ENCODE peak calls at places on chromosomes 4 and X, in four cellular contexts. K is fibroblast of mammary gland, A is nephron progenitor cell, H is HFF-Myc. I is an unnamed sample.

GRCh38 chr4:39348371-39349265 is 17.5 kb downstream of the RFC1 start:
- DNase-seq in A (no peak), H (no peak), K (no peak), I (no peak)

GRCh38 chrX:70481871-70482270 is 37.2 kb downstream of the DLG3 start:
- DNase-seq in K (no peak), H (no peak), A (no peak), I (no peak)

GRCh38 chrX:39401483-39402110 is 600.3 kb downstream of the MID1IP1 start:
- DNase-seq in A (no peak), K (no peak), H (no peak), I (no peak)

GRCh38 chrX:22760513-22761057 is 239.2 kb upstream of the DDX53 start:
- DNase-seq in H (no peak), K (no peak), A (no peak), I (no peak)

GRCh38 chr4:174522183-174523002 is at the start of gene HPGD:
- DNase-seq in H (no peak), K (no peak), A (peak), I (peak)

GRCh38 chr4:183995489-183996049 is 90.5 kb downstream of the STOX2 start:
- DNase-seq in K (no peak), A (no peak), H (no peak), I (no peak)

GRCh38 chr4:2937146-2937857 is 25.9 kb downstream of the NOP14 start:
- DNase-seq in A (no peak), K (peak), H (no peak), I (peak)

GRCh38 chrX:21993265-21993664 is 38.9 kb upstream of the PHEX start:
- DNase-seq in K (no peak), H (no peak), A (no peak), I (no peak)

GRCh38 chr4:59553063-59553738 is 1646.9 kb upstream of the ADGRL3 start:
- DNase-seq in A (no peak), K (peak), H (no peak), I (no peak)

GRCh38 chrX:107675823-107676555 is 47.7 kb downstream of the PRPS1 start:
- DNase-seq in A (no peak), H (no peak), K (peak), I (no peak)

GRCh38 chr4:120025516-120025915 is 41.1 kb downstream of the MAD2L1 start:
- DNase-seq in H (no peak), K (no peak), A (no peak), I (no peak)

GRCh38 chr4:148515248-148515647 is 73.0 kb upstream of the NR3C2 start:
- DNase-seq in A (no peak), K (peak), H (no peak), I (no peak)

GRCh38 chr4:114673306-114673705 is 74.7 kb downstream of the UGT8 start:
- DNase-seq in K (no peak), H (no peak), A (no peak), I (no peak)

GRCh38 chr4:20313237-20314030 is 61.7 kb downstream of the SLIT2 start:
- DNase-seq in A (peak), H (no peak), K (no peak), I (no peak)

GRCh38 chr4:1060646-1061371 is 49.4 kb downstream of the FGFRL1 start:
- DNase-seq in A (no peak), H (no peak), K (no peak), I (no peak)

GRCh38 chrX:22969416-22969815 is 30.3 kb upstream of the DDX53 start:
- DNase-seq in A (no peak), K (no peak), H (no peak), I (no peak)

GRCh38 chrX:154652311-154653047 is 900 bp downstream of the CTAG2 start:
- DNase-seq in A (no peak), K (no peak), H (no peak), I (no peak)

GRCh38 chr4:95165926-95166524 is 382.7 kb downstream of the UNC5C start:
- DNase-seq in A (peak), K (peak), H (peak), I (no peak)

GRCh38 chrX:141936080-141936479 is 32.4 kb downstream of the MAGEC1 start:
- DNase-seq in H (no peak), A (no peak), K (no peak), I (no peak)

GRCh38 chr4:77308843-77309242 is 151.8 kb downstream of the CCNG2 start:
- DNase-seq in H (no peak), A (no peak), K (peak), I (no peak)

GRCh38 chrX:8783100-8784098 is 17.8 kb downstream of the FAM9A start:
- DNase-seq in H (no peak), A (peak), K (peak), I (no peak)

GRCh38 chr4:175705407-175705806 is 106.7 kb downstream of the GPM6A start:
- DNase-seq in H (no peak), K (peak), A (peak), I (no peak)

GRCh38 chrX:85859426-85859825 is 187.9 kb downstream of the CHM start:
- DNase-seq in K (no peak), H (no peak), A (no peak), I (no peak)

GRCh38 chr4:4386736-4387392 is at the start of gene NSG1:
- DNase-seq in H (no peak), A (peak), K (peak), I (no peak)

GRCh38 chr4:105461221-105462041 is 12.4 kb downstream of the PPA2 start:
- DNase-seq in K (no peak), A (no peak), H (no peak), I (no peak)

GRCh38 chr4:2172161-2172560 is 69.8 kb downstream of the HAUS3 start:
- DNase-seq in H (no peak), K (no peak), A (no peak), I (no peak)

GRCh38 chrX:143363419-143363818 is 153.9 kb downstream of the SPANXN3 start:
- DNase-seq in H (no peak), A (no peak), K (no peak), I (no peak)

GRCh38 chrX:14697453-14697852 is 168.1 kb downstream of the GLRA2 start:
- DNase-seq in A (peak), H (peak), K (peak), I (no peak)

GRCh38 chr4:143344011-143344410 is 7.3 kb downstream of the GAB1 start:
- DNase-seq in A (no peak), K (no peak), H (no peak), I (no peak)

GRCh38 chr4:169143335-169143734 is 127.4 kb downstream of the SH3RF1 start:
- DNase-seq in H (no peak), A (peak), K (no peak), I (no peak)

GRCh38 chr4:111883557-111883999 is 261.7 kb upstream of the FAM241A start:
- DNase-seq in A (no peak), K (no peak), H (no peak), I (no peak)

GRCh38 chrX:39309018-39309620 is 507.9 kb downstream of the MID1IP1 start:
- DNase-seq in K (peak), H (peak), A (no peak), I (no peak)

GRCh38 chr4:87092389-87093141 is 127.9 kb downstream of the KLHL8 start:
- DNase-seq in K (peak), A (no peak), H (peak), I (no peak)

GRCh38 chrX:21374994-21375794 is 976 bp downstream of the CNKSR2 start:
- DNase-seq in A (peak), K (no peak), H (no peak), I (no peak)

GRCh38 chrX:101208152-101208905 is 11.3 kb upstream of the DRP2 start:
- DNase-seq in A (no peak), K (peak), H (no peak), I (no peak)

GRCh38 chrX:101203782-101204351 is 15.7 kb upstream of the DRP2 start:
- DNase-seq in K (no peak), A (no peak), H (no peak), I (no peak)

GRCh38 chrX:101210630-101211029 is 9.0 kb upstream of the DRP2 start:
- DNase-seq in H (no peak), K (no peak), A (no peak), I (no peak)

DNA sequence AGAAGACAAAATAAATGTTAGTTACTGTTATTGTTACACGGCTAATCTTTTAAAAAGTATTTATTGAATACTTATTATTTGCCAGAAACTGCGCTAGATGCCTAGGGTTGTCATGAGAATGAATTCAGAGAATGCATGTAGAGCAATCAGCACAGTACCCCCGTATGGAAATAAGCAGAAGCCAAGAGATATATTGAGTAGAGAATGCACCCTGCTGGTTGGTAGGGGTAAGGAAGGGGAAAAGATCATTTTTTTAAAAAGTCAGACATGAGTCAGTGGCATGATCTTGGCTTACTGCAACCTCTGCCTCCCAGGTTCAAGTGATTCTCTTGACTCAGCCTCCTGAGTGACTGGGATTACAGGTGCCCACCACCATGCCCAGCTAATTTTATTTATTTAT is 13.1 kb upstream of the DRP2 start:
- DNase-seq in K (peak), H (peak), A (no peak), I (no peak)
- TF ChIP-seq CTCF in K (peak), H (peak), A (no peak), I (no peak)

DNA sequence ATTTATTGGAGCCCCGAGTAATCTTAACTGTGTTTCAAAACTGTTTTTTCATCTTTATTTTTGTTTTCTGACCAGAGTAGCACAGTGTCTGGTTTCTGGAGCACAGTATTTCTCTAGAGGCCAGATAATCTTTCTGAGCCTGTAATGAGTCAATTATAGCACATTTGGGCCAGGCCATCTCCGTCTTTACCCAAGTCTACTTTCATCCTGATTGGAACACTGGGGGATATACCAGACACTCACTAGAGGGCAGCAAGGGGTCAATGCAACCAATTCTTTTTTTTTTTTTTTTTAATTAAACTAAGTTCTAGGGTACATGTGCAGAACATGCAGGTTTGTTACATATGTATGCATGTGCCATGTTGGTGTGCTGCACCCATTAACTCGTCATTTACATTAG is 282.0 kb downstream of the ARHGAP24 start:
- DNase-seq in A (peak), K (peak), H (no peak), I (no peak)
- TF ChIP-seq CTCF in A (peak), K (peak), H (peak), I (no peak)

DNA sequence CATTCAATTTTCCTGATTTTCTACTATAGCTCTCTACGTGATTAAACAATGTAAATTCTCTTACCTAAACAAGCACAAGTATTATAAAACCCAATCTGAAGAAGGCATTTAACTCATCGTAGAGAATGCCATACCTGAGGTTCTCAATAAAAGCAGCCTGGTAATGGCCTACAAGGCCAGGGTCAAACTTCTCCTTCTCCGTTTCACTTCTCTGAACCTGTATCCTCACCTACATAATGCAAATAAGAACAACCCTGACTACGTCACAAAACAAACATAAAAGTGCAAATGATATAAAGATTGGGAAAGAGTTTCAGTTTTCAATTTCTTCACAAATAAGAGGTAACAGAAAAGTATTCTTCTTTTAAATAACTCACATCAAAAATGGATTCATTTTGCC is 55.6 kb upstream of the STS start:
- DNase-seq in K (no peak), H (no peak), A (no peak), I (no peak)
- TF ChIP-seq CTCF in K (no peak), H (no peak), A (no peak), I (no peak)

GRCh38 chr4:159014896-159015295 is 88.0 kb upstream of the RAPGEF2 start:
- DNase-seq in H (no peak), A (no peak), K (peak), I (no peak)

GRCh38 chr4:159018062-159018629 is 84.7 kb upstream of the RAPGEF2 start:
- DNase-seq in A (no peak), K (peak), H (no peak), I (no peak)

GRCh38 chr4:159015862-159016261 is 87.0 kb upstream of the RAPGEF2 start:
- DNase-seq in H (no peak), A (no peak), K (peak), I (no peak)

GRCh38 chr4:159017323-159018036 is 85.4 kb upstream of the RAPGEF2 start:
- DNase-seq in A (no peak), K (no peak), H (no peak), I (no peak)

GRCh38 chr4:159016527-159017137 is 86.2 kb upstream of the RAPGEF2 start:
- DNase-seq in H (no peak), K (no peak), A (peak), I (no peak)
- TF ChIP-seq CTCF in H (no peak), K (no peak), A (no peak), I (no peak)

DNA sequence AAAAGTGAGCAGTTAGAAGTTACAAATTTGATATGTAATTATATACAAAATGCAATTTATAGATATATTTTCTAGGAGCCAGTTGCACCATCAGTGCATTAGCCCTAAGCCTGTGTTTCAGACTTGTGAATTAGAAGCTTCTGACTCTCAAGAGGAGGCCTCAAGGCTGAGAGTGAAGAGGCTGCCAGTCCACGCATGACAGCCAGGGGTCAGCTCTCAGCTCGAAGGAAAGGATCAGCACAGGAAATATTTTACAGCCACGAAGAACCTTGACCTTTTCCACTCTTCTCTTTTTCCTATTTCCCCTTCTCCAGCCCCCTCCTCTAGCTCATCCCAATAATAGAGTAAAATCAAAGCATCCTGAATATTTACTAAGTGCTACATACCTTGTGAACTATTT is 642.4 kb downstream of the TRIML1 start:
- DNase-seq in A (peak), H (no peak), K (peak), I (no peak)
- TF ChIP-seq CTCF in A (peak), H (peak), K (peak), I (no peak)